ENCODE peak calls at places on chromosomes 5 and 9, in seven cellular contexts. J, M, P, D, R, E and H are unnamed samples.

GRCh38 chr9:94002316-94003140 is 47.4 kb upstream of the BARX1 start:
- DNase-seq in D (peak; percentile 67), J (no peak), P (peak; percentile 61), R (no peak), E (no peak), M (peak; percentile 46), H (peak; percentile 18)

GRCh38 chr9:37729499-37729898 is 24.1 kb upstream of the TRMT10B start:
- DNase-seq in D (no peak), P (no peak), E (no peak), M (no peak), R (no peak), J (no peak), H (no peak)

GRCh38 chr5:83740741-83741140 is 20.1 kb upstream of the HAPLN1 start:
- DNase-seq in R (no peak), E (peak; percentile 8), J (no peak), P (no peak), M (no peak), D (no peak), H (no peak)

GRCh38 chr5:137098238-137098637 is 400.9 kb downstream of the SPOCK1 start:
- DNase-seq in J (no peak), P (no peak), D (no peak), R (no peak), M (no peak), E (no peak), H (no peak)

GRCh38 chr9:127870887-127871286 is 6.6 kb downstream of the AK1 start:
- DNase-seq in J (no peak), P (no peak), M (no peak), R (no peak), E (no peak), D (no peak), H (no peak)

GRCh38 chr5:114055318-114055788 is 306.5 kb upstream of the KCNN2 start:
- DNase-seq in M (peak; percentile 73), E (no peak), D (no peak), P (no peak), R (peak; percentile 44), J (no peak), H (no peak)

GRCh38 chr9:109315889-109316640 is 4.8 kb downstream of the EPB41L4B start:
- DNase-seq in E (no peak), R (no peak), J (no peak), P (peak; percentile 34), D (no peak), M (no peak), H (no peak)

GRCh38 chr5:109411627-109412026 is 1.9 kb upstream of the PJA2 start:
- DNase-seq in D (peak; percentile 25), P (no peak), M (no peak), R (no peak), J (no peak), E (no peak), H (no peak)

GRCh38 chr5:54545796-54546195 is 28.2 kb downstream of the SNX18 start:
- DNase-seq in M (no peak), R (no peak), P (no peak), D (no peak), E (no peak), J (no peak), H (no peak)

GRCh38 chr5:127297348-127298035 is 6.9 kb downstream of the MEGF10 start:
- DNase-seq in D (no peak), P (no peak), J (no peak), R (no peak), M (no peak), E (no peak), H (no peak)

GRCh38 chr5:90518666-90519065 is 10.7 kb downstream of the LYSMD3 start:
- DNase-seq in R (no peak), P (no peak), E (no peak), J (no peak), D (no peak), M (no peak), H (no peak)

GRCh38 chr9:125630436-125630835 is 76.6 kb downstream of the MAPKAP1 start:
- DNase-seq in J (no peak), D (no peak), M (no peak), E (no peak), P (no peak), R (no peak), H (no peak)

GRCh38 chr5:56816546-56817081 is 1.3 kb downstream of the MAP3K1 start:
- DNase-seq in R (no peak), J (peak; percentile 38), D (peak; percentile 63), E (no peak), P (peak; percentile 84), M (peak; percentile 63), H (peak; percentile 35)

GRCh38 chr9:7298123-7298522 is 501.5 kb downstream of the DMAC1 start:
- DNase-seq in R (no peak), M (no peak), E (peak; percentile 92), P (no peak), D (no peak), J (peak; percentile 19), H (peak; percentile 37)

GRCh38 chr5:131245948-131246347 is 17.9 kb upstream of the CDC42SE2 start:
- DNase-seq in E (no peak), R (no peak), D (no peak), J (no peak), P (no peak), M (no peak), H (no peak)

GRCh38 chr5:65721050-65721774 is 697 bp downstream of the SGTB start:
- DNase-seq in M (peak; percentile 72), R (no peak), E (no peak), J (no peak), D (peak; percentile 30), P (peak; percentile 66), H (no peak)

GRCh38 chr9:20353931-20354652 is 268.2 kb downstream of the MLLT3 start:
- DNase-seq in R (no peak), J (no peak), D (no peak), E (no peak), P (no peak), M (no peak), H (no peak)

GRCh38 chr5:4252322-4252721 is 656.7 kb downstream of the IRX1 start:
- DNase-seq in J (no peak), M (no peak), P (no peak), R (no peak), E (no peak), D (no peak), H (no peak)

GRCh38 chr5:117394506-117395157 is 820.0 kb upstream of the SEMA6A start:
- DNase-seq in M (no peak), E (no peak), J (no peak), P (no peak), D (no peak), R (no peak), H (no peak)

GRCh38 chr5:154316223-154316967 is 125.9 kb downstream of the GALNT10 start:
- DNase-seq in J (no peak), D (no peak), P (no peak), M (no peak), E (no peak), R (no peak), H (no peak)

GRCh38 chr9:71703172-71703872 is 65.0 kb downstream of the CEMIP2 start:
- DNase-seq in P (no peak), E (no peak), R (no peak), J (no peak), M (no peak), D (no peak), H (no peak)

GRCh38 chr5:124655943-124656459 is 90.4 kb downstream of the ZNF608 start:
- DNase-seq in E (no peak), M (peak; percentile 57), D (peak; percentile 76), R (no peak), P (peak; percentile 97), J (no peak), H (no peak)

GRCh38 chr5:159912033-159912800 is 4.1 kb upstream of the ADRA1B start:
- DNase-seq in J (no peak), M (no peak), P (no peak), D (no peak), R (no peak), E (no peak), H (no peak)

GRCh38 chr9:118929317-118929716 is 439.9 kb downstream of the BRINP1 start:
- DNase-seq in D (no peak), P (no peak), E (no peak), J (no peak), M (no peak), R (no peak), H (no peak)

GRCh38 chr5:118687085-118687484 is 301.3 kb downstream of the DTWD2 start:
- DNase-seq in D (no peak), R (no peak), M (no peak), J (no peak), E (no peak), P (no peak), H (no peak)

GRCh38 chr5:118692811-118693342 is 295.5 kb downstream of the DTWD2 start:
- DNase-seq in M (peak; percentile 56), P (no peak), R (peak; percentile 1), J (no peak), D (no peak), E (no peak), H (no peak)

GRCh38 chr5:118687671-118688621 is 300.4 kb downstream of the DTWD2 start:
- DNase-seq in J (no peak), D (no peak), P (no peak), E (no peak), M (no peak), R (no peak), H (no peak)
- TF ChIP-seq TAF1 in J (no peak), D (no peak), P (no peak), E (no peak), M (no peak), R (no peak), H (no peak)

GRCh38 chr5:143968071-143968878 is 156.3 kb downstream of the HMHB1 start:
- DNase-seq in R (no peak), J (no peak), M (peak; percentile 37), P (peak; percentile 22), E (peak; percentile 34), D (no peak), H (no peak)
- TF ChIP-seq TAF1 in R (no peak), J (no peak), M (no peak), P (no peak), E (no peak), D (no peak), H (no peak)

GRCh38 chr5:31639488-31640011 is 619 bp downstream of the PDZD2 start:
- DNase-seq in E (no peak), P (no peak), J (no peak), M (no peak), R (no peak), D (no peak), H (no peak)
- TF ChIP-seq TAF1 in E (no peak), P (no peak), J (no peak), M (no peak), R (no peak), D (no peak), H (no peak)

DNA sequence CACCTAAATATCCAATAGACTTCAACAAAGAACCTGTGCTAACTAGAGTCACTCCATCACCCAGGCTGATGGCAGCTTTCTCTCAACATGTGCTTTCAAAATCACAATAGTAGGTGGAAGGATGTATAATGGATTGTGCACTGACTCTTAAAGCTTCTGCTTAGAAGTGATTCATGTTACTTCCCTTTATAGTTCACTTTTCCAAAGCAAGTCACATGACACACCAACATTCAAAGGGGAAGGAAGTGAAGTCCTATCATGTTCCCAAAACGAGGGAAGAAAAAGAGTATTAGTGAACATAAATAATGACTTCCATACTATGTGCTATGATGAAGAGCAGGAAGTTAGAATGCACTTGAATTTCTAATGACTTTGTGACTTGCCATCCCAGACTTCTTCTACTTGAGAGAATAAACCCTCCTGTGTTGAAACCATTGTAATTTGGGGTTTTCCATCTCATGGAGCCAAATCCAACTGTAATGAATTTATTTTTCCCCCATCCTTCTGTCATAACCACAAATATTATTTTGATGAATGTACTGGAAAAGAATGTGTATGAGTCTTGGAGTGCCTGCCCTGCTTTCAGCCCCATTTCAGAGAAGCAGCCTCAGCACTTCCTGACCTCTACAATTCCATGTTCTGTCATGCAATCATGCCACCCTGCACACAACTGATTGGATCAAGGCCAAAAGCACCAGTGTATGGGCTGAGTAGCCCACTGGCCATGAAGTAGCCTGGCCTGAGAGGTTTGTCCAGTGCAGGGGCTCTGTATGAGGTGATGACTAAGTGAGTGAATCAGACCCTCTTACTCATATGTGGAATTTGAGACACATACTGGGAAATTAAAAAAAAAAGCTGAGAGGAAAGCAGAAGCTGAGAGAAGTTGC is 525.8 kb upstream of the CLINT1 start:
- DNase-seq in D (no peak), J (no peak), E (no peak), R (no peak), M (no peak), P (no peak), H (no peak)
- TF ChIP-seq TAF1 in D (no peak), J (no peak), E (no peak), R (no peak), M (no peak), P (no peak), H (no peak)